ENCODE peak calls at places on chromosomes 7 and 10, in nine cellular contexts. One of them, this sample, is unnamed.
A peak's percentile ranks its signal among the peaks of the same experiment; 100 is the strongest.

GRCh38 chr7:148611692-148612091 is 21.1 kb downstream of the C7orf33 start:
- DNase-seq in ureter: no peak
- DNase-seq in fibroblast of pulmonary artery: no peak
- DNase-seq in NCI-H526 treated with DMSO at 0.1 percent for 48 hours: no peak
- DNase-seq in T47D: no peak
- DNase-seq in GM12891: no peak
- DNase-seq in anterior cingulate cortex: no peak
- DNase-seq in posterior cingulate gyrus: no peak
- DNase-seq in NCI-H1105: no peak
- DNase-seq in this sample: no peak

GRCh38 chr7:151395036-151395367 is 14.8 kb downstream of the WDR86 start:
- DNase-seq in ureter: no peak
- DNase-seq in fibroblast of pulmonary artery: no peak
- DNase-seq in NCI-H526 treated with DMSO at 0.1 percent for 48 hours: no peak
- DNase-seq in T47D: no peak
- DNase-seq in GM12891: no peak
- DNase-seq in anterior cingulate cortex: no peak
- DNase-seq in posterior cingulate gyrus: no peak
- DNase-seq in NCI-H1105: no peak
- DNase-seq in this sample: no peak

GRCh38 chr7:150856303-150857275 is 4.3 kb downstream of the AOC1 start:
- DNase-seq in ureter: peak; percentile 37
- DNase-seq in fibroblast of pulmonary artery: no peak
- DNase-seq in NCI-H526 treated with DMSO at 0.1 percent for 48 hours: no peak
- DNase-seq in T47D: no peak
- DNase-seq in GM12891: no peak
- DNase-seq in anterior cingulate cortex: no peak
- DNase-seq in posterior cingulate gyrus: no peak
- DNase-seq in NCI-H1105: no peak
- DNase-seq in this sample: no peak

GRCh38 chr7:14698239-14698638 is 204.3 kb downstream of the DGKB start:
- DNase-seq in ureter: no peak
- DNase-seq in fibroblast of pulmonary artery: peak; percentile 25
- DNase-seq in NCI-H526 treated with DMSO at 0.1 percent for 48 hours: no peak
- DNase-seq in T47D: peak; percentile 12
- DNase-seq in GM12891: no peak
- DNase-seq in anterior cingulate cortex: no peak
- DNase-seq in posterior cingulate gyrus: no peak
- DNase-seq in NCI-H1105: no peak
- DNase-seq in this sample: no peak

GRCh38 chr7:85980740-85981139 is 663.0 kb upstream of the GRM3 start:
- DNase-seq in ureter: no peak
- DNase-seq in fibroblast of pulmonary artery: no peak
- DNase-seq in NCI-H526 treated with DMSO at 0.1 percent for 48 hours: no peak
- DNase-seq in T47D: no peak
- DNase-seq in GM12891: no peak
- DNase-seq in anterior cingulate cortex: no peak
- DNase-seq in posterior cingulate gyrus: no peak
- DNase-seq in NCI-H1105: no peak
- DNase-seq in this sample: no peak

GRCh38 chr10:95814011-95814727 is 58.2 kb downstream of the ENTPD1 start:
- DNase-seq in ureter: no peak
- DNase-seq in fibroblast of pulmonary artery: peak; percentile 98
- DNase-seq in NCI-H526 treated with DMSO at 0.1 percent for 48 hours: no peak
- DNase-seq in T47D: no peak
- DNase-seq in GM12891: no peak
- DNase-seq in anterior cingulate cortex: no peak
- DNase-seq in posterior cingulate gyrus: no peak
- DNase-seq in NCI-H1105: no peak
- DNase-seq in this sample: no peak

GRCh38 chr7:148079206-148079605 is 511.4 kb upstream of the C7orf33 start:
- DNase-seq in ureter: no peak
- DNase-seq in fibroblast of pulmonary artery: no peak
- DNase-seq in NCI-H526 treated with DMSO at 0.1 percent for 48 hours: no peak
- DNase-seq in T47D: no peak
- DNase-seq in GM12891: no peak
- DNase-seq in anterior cingulate cortex: no peak
- DNase-seq in posterior cingulate gyrus: no peak
- DNase-seq in NCI-H1105: no peak
- DNase-seq in this sample: no peak

GRCh38 chr7:21346297-21346696 is 81.6 kb upstream of the SP4 start:
- DNase-seq in ureter: no peak
- DNase-seq in fibroblast of pulmonary artery: no peak
- DNase-seq in NCI-H526 treated with DMSO at 0.1 percent for 48 hours: no peak
- DNase-seq in T47D: no peak
- DNase-seq in GM12891: no peak
- DNase-seq in anterior cingulate cortex: no peak
- DNase-seq in posterior cingulate gyrus: no peak
- DNase-seq in NCI-H1105: no peak
- DNase-seq in this sample: no peak

GRCh38 chr7:48083114-48083830 is 5.8 kb upstream of the UPP1 start:
- DNase-seq in ureter: no peak
- DNase-seq in fibroblast of pulmonary artery: peak; percentile 85
- DNase-seq in NCI-H526 treated with DMSO at 0.1 percent for 48 hours: no peak
- DNase-seq in T47D: no peak
- DNase-seq in GM12891: no peak
- DNase-seq in anterior cingulate cortex: no peak
- DNase-seq in posterior cingulate gyrus: no peak
- DNase-seq in NCI-H1105: no peak
- DNase-seq in this sample: no peak

GRCh38 chr7:157684157-157684595 is 347.4 kb downstream of the DNAJB6 start:
- DNase-seq in ureter: no peak
- DNase-seq in fibroblast of pulmonary artery: no peak
- DNase-seq in NCI-H526 treated with DMSO at 0.1 percent for 48 hours: no peak
- DNase-seq in T47D: no peak
- DNase-seq in GM12891: no peak
- DNase-seq in anterior cingulate cortex: no peak
- DNase-seq in posterior cingulate gyrus: no peak
- DNase-seq in NCI-H1105: no peak
- DNase-seq in this sample: no peak

GRCh38 chr10:132306951-132307751 is 599 bp downstream of the STK32C start:
- DNase-seq in ureter: peak; percentile 61
- DNase-seq in fibroblast of pulmonary artery: peak; percentile 10
- DNase-seq in NCI-H526 treated with DMSO at 0.1 percent for 48 hours: peak; percentile 32
- DNase-seq in T47D: peak; percentile 84
- DNase-seq in GM12891: no peak
- DNase-seq in anterior cingulate cortex: no peak
- DNase-seq in posterior cingulate gyrus: peak; percentile 35
- DNase-seq in NCI-H1105: peak; percentile 25
- DNase-seq in this sample: no peak

GRCh38 chr10:96512997-96513685 is 585 bp downstream of the TLL2 start:
- DNase-seq in ureter: no peak
- DNase-seq in fibroblast of pulmonary artery: peak; percentile 22
- DNase-seq in NCI-H526 treated with DMSO at 0.1 percent for 48 hours: no peak
- DNase-seq in T47D: no peak
- DNase-seq in GM12891: no peak
- DNase-seq in anterior cingulate cortex: no peak
- DNase-seq in posterior cingulate gyrus: peak; percentile 22
- DNase-seq in NCI-H1105: no peak
- DNase-seq in this sample: no peak

GRCh38 chr7:112587504-112587903 is 106.7 kb downstream of the LSMEM1 start:
- DNase-seq in ureter: no peak
- DNase-seq in fibroblast of pulmonary artery: no peak
- DNase-seq in NCI-H526 treated with DMSO at 0.1 percent for 48 hours: no peak
- DNase-seq in T47D: no peak
- DNase-seq in GM12891: no peak
- DNase-seq in anterior cingulate cortex: no peak
- DNase-seq in posterior cingulate gyrus: no peak
- DNase-seq in NCI-H1105: no peak
- DNase-seq in this sample: no peak

GRCh38 chr10:131842351-131843088 is 58.3 kb upstream of the PPP2R2D start:
- DNase-seq in ureter: peak; percentile 58
- DNase-seq in fibroblast of pulmonary artery: no peak
- DNase-seq in NCI-H526 treated with DMSO at 0.1 percent for 48 hours: no peak
- DNase-seq in T47D: no peak
- DNase-seq in GM12891: no peak
- DNase-seq in anterior cingulate cortex: no peak
- DNase-seq in posterior cingulate gyrus: peak; percentile 7
- DNase-seq in NCI-H1105: no peak
- DNase-seq in this sample: no peak

GRCh38 chr10:128035557-128035973 is 90.7 kb downstream of the MKI67 start:
- DNase-seq in ureter: no peak
- DNase-seq in fibroblast of pulmonary artery: peak; percentile 43
- DNase-seq in NCI-H526 treated with DMSO at 0.1 percent for 48 hours: no peak
- DNase-seq in T47D: peak; percentile 44
- DNase-seq in GM12891: peak; percentile 54
- DNase-seq in anterior cingulate cortex: no peak
- DNase-seq in posterior cingulate gyrus: peak; percentile 47
- DNase-seq in NCI-H1105: no peak
- DNase-seq in this sample: peak; percentile 30

GRCh38 chr10:13961096-13961495 is 369.6 kb downstream of the FRMD4A start:
- DNase-seq in ureter: no peak
- DNase-seq in fibroblast of pulmonary artery: peak; percentile 93
- DNase-seq in NCI-H526 treated with DMSO at 0.1 percent for 48 hours: no peak
- DNase-seq in T47D: no peak
- DNase-seq in GM12891: no peak
- DNase-seq in anterior cingulate cortex: no peak
- DNase-seq in posterior cingulate gyrus: no peak
- DNase-seq in NCI-H1105: no peak
- DNase-seq in this sample: no peak

GRCh38 chr7:116957874-116958273 is 4.6 kb downstream of the ST7 start:
- DNase-seq in ureter: no peak
- DNase-seq in fibroblast of pulmonary artery: no peak
- DNase-seq in NCI-H526 treated with DMSO at 0.1 percent for 48 hours: no peak
- DNase-seq in T47D: no peak
- DNase-seq in GM12891: no peak
- DNase-seq in anterior cingulate cortex: no peak
- DNase-seq in posterior cingulate gyrus: no peak
- DNase-seq in NCI-H1105: no peak
- DNase-seq in this sample: no peak

GRCh38 chr7:46651561-46652088 is 730.6 kb upstream of the IGFBP3 start:
- DNase-seq in ureter: no peak
- DNase-seq in fibroblast of pulmonary artery: no peak
- DNase-seq in NCI-H526 treated with DMSO at 0.1 percent for 48 hours: no peak
- DNase-seq in T47D: no peak
- DNase-seq in GM12891: no peak
- DNase-seq in anterior cingulate cortex: no peak
- DNase-seq in posterior cingulate gyrus: no peak
- DNase-seq in NCI-H1105: no peak
- DNase-seq in this sample: no peak

GRCh38 chr10:132813001-132813401 is 27.1 kb upstream of the NKX6-2 start:
- DNase-seq in ureter: no peak
- DNase-seq in fibroblast of pulmonary artery: no peak
- DNase-seq in NCI-H526 treated with DMSO at 0.1 percent for 48 hours: no peak
- DNase-seq in T47D: no peak
- DNase-seq in GM12891: no peak
- DNase-seq in anterior cingulate cortex: no peak
- DNase-seq in posterior cingulate gyrus: no peak
- DNase-seq in NCI-H1105: no peak
- DNase-seq in this sample: no peak

GRCh38 chr7:43396193-43396747 is 186.6 kb upstream of the STK17A start:
- DNase-seq in ureter: no peak
- DNase-seq in fibroblast of pulmonary artery: no peak
- DNase-seq in NCI-H526 treated with DMSO at 0.1 percent for 48 hours: no peak
- DNase-seq in T47D: no peak
- DNase-seq in GM12891: no peak
- DNase-seq in anterior cingulate cortex: no peak
- DNase-seq in posterior cingulate gyrus: no peak
- DNase-seq in NCI-H1105: no peak
- DNase-seq in this sample: no peak

GRCh38 chr10:27392606-27393005 is 111.5 kb upstream of the RAB18 start:
- DNase-seq in ureter: no peak
- DNase-seq in fibroblast of pulmonary artery: no peak
- DNase-seq in NCI-H526 treated with DMSO at 0.1 percent for 48 hours: no peak
- DNase-seq in T47D: no peak
- DNase-seq in GM12891: no peak
- DNase-seq in anterior cingulate cortex: no peak
- DNase-seq in posterior cingulate gyrus: no peak
- DNase-seq in NCI-H1105: no peak
- DNase-seq in this sample: no peak

GRCh38 chr7:89623018-89623672 is 531.1 kb upstream of the STEAP1 start:
- DNase-seq in ureter: no peak
- DNase-seq in fibroblast of pulmonary artery: peak; percentile 56
- DNase-seq in NCI-H526 treated with DMSO at 0.1 percent for 48 hours: peak; percentile 63
- DNase-seq in T47D: peak; percentile 71
- DNase-seq in GM12891: no peak
- DNase-seq in anterior cingulate cortex: no peak
- DNase-seq in posterior cingulate gyrus: no peak
- DNase-seq in NCI-H1105: peak; percentile 29
- DNase-seq in this sample: peak; percentile 32

GRCh38 chr10:95266674-95267095 is 24.1 kb downstream of the PDLIM1 start:
- DNase-seq in ureter: no peak
- DNase-seq in fibroblast of pulmonary artery: peak; percentile 93
- DNase-seq in NCI-H526 treated with DMSO at 0.1 percent for 48 hours: no peak
- DNase-seq in T47D: peak; percentile 79
- DNase-seq in GM12891: peak; percentile 39
- DNase-seq in anterior cingulate cortex: no peak
- DNase-seq in posterior cingulate gyrus: no peak
- DNase-seq in NCI-H1105: no peak
- DNase-seq in this sample: no peak

GRCh38 chr7:114653391-114654088 is 238.9 kb downstream of the FOXP2 start:
- DNase-seq in ureter: no peak
- DNase-seq in fibroblast of pulmonary artery: no peak
- DNase-seq in NCI-H526 treated with DMSO at 0.1 percent for 48 hours: no peak
- DNase-seq in T47D: peak; percentile 11
- DNase-seq in GM12891: no peak
- DNase-seq in anterior cingulate cortex: no peak
- DNase-seq in posterior cingulate gyrus: no peak
- DNase-seq in NCI-H1105: no peak
- DNase-seq in this sample: no peak

GRCh38 chr10:53839437-53840039 is 961.5 kb downstream of the PCDH15 start:
- DNase-seq in ureter: no peak
- DNase-seq in fibroblast of pulmonary artery: peak; percentile 50
- DNase-seq in NCI-H526 treated with DMSO at 0.1 percent for 48 hours: no peak
- DNase-seq in T47D: peak; percentile 65
- DNase-seq in GM12891: no peak
- DNase-seq in anterior cingulate cortex: no peak
- DNase-seq in posterior cingulate gyrus: no peak
- DNase-seq in NCI-H1105: no peak
- DNase-seq in this sample: peak; percentile 20

GRCh38 chr7:127383123-127383835 is 9.2 kb downstream of the ZNF800 start:
- DNase-seq in ureter: no peak
- DNase-seq in fibroblast of pulmonary artery: peak; percentile 36
- DNase-seq in NCI-H526 treated with DMSO at 0.1 percent for 48 hours: no peak
- DNase-seq in T47D: no peak
- DNase-seq in GM12891: no peak
- DNase-seq in anterior cingulate cortex: no peak
- DNase-seq in posterior cingulate gyrus: no peak
- DNase-seq in NCI-H1105: no peak
- DNase-seq in this sample: peak; percentile 42

GRCh38 chr10:35236739-35237138 is 99.6 kb upstream of the CCNY start:
- DNase-seq in ureter: no peak
- DNase-seq in fibroblast of pulmonary artery: peak; percentile 43
- DNase-seq in NCI-H526 treated with DMSO at 0.1 percent for 48 hours: no peak
- DNase-seq in T47D: no peak
- DNase-seq in GM12891: no peak
- DNase-seq in anterior cingulate cortex: no peak
- DNase-seq in posterior cingulate gyrus: no peak
- DNase-seq in NCI-H1105: no peak
- DNase-seq in this sample: no peak

GRCh38 chr10:79072994-79073654 is 4.4 kb downstream of the ZMIZ1 start:
- DNase-seq in ureter: no peak
- DNase-seq in fibroblast of pulmonary artery: no peak
- DNase-seq in NCI-H526 treated with DMSO at 0.1 percent for 48 hours: no peak
- DNase-seq in T47D: no peak
- DNase-seq in GM12891: no peak
- DNase-seq in anterior cingulate cortex: no peak
- DNase-seq in posterior cingulate gyrus: no peak
- DNase-seq in NCI-H1105: no peak
- DNase-seq in this sample: no peak

GRCh38 chr10:58704226-58705200 is 191.8 kb downstream of the BICC1 start:
- DNase-seq in ureter: no peak
- DNase-seq in fibroblast of pulmonary artery: peak; percentile 63
- DNase-seq in NCI-H526 treated with DMSO at 0.1 percent for 48 hours: no peak
- DNase-seq in T47D: no peak
- DNase-seq in GM12891: no peak
- DNase-seq in anterior cingulate cortex: no peak
- DNase-seq in posterior cingulate gyrus: no peak
- DNase-seq in NCI-H1105: no peak
- DNase-seq in this sample: no peak

GRCh38 chr10:5958680-5959079 is 18.7 kb downstream of the IL15RA start:
- DNase-seq in ureter: no peak
- DNase-seq in fibroblast of pulmonary artery: no peak
- DNase-seq in NCI-H526 treated with DMSO at 0.1 percent for 48 hours: no peak
- DNase-seq in T47D: no peak
- DNase-seq in GM12891: no peak
- DNase-seq in anterior cingulate cortex: no peak
- DNase-seq in posterior cingulate gyrus: no peak
- DNase-seq in NCI-H1105: no peak
- DNase-seq in this sample: no peak

GRCh38 chr7:30433082-30433481 is 45.5 kb downstream of the NOD1 start:
- DNase-seq in ureter: no peak
- DNase-seq in fibroblast of pulmonary artery: peak; percentile 79
- DNase-seq in NCI-H526 treated with DMSO at 0.1 percent for 48 hours: no peak
- DNase-seq in T47D: peak; percentile 69
- DNase-seq in GM12891: no peak
- DNase-seq in anterior cingulate cortex: no peak
- DNase-seq in posterior cingulate gyrus: no peak
- DNase-seq in NCI-H1105: no peak
- DNase-seq in this sample: no peak

This sample was measured in Panc1.